ENCODE peak calls at places on chromosomes 2 and 18, in nine cellular contexts. A, F, K, W, V, S, Z, B and P are unnamed samples.

GRCh38 chr18:6118080-6118479 is 222.8 kb upstream of the TMEM200C start:
- DNase-seq in A (no peak), Z (no peak), K (no peak), B (no peak), V (no peak), S (peak), F (no peak), W (no peak), P (no peak)

GRCh38 chr2:127060264-127060945 is 46.5 kb downstream of the BIN1 start:
- DNase-seq in K (no peak), A (no peak), B (no peak), F (no peak), S (no peak), Z (no peak), W (no peak), V (no peak), P (no peak)

GRCh38 chr2:67828066-67828465 is 234.7 kb downstream of the C1D start:
- DNase-seq in K (no peak), V (no peak), W (no peak), A (no peak), B (no peak), S (no peak), Z (peak), F (no peak), P (no peak)

GRCh38 chr2:240579771-240580614 is 6.5 kb upstream of the CAPN10 start:
- DNase-seq in S (peak), F (peak), V (no peak), W (no peak), Z (peak), K (no peak), A (peak), B (peak), P (peak)

GRCh38 chr18:35335861-35336260 is 8.4 kb downstream of the ZNF24 start:
- DNase-seq in W (no peak), A (no peak), Z (no peak), K (no peak), S (no peak), B (no peak), F (no peak), V (no peak), P (no peak)

GRCh38 chr2:119680457-119681195 is 1.6 kb downstream of the TMEM177 start:
- DNase-seq in W (no peak), V (no peak), A (no peak), K (no peak), B (no peak), F (no peak), S (no peak), Z (no peak), P (no peak)

GRCh38 chr2:47767880-47768609 is 14.9 kb upstream of the MSH6 start:
- DNase-seq in K (peak), A (peak), F (peak), B (peak), S (peak), Z (peak), W (peak), V (peak), P (peak)

GRCh38 chr2:33765122-33765521 is 166.0 kb upstream of the FAM98A start:
- DNase-seq in F (no peak), Z (no peak), V (no peak), K (no peak), A (no peak), S (no peak), W (no peak), B (no peak), P (no peak)

GRCh38 chr2:127676906-127677305 is 1.6 kb upstream of the LIMS2 start:
- DNase-seq in Z (no peak), W (no peak), A (no peak), K (no peak), S (no peak), B (no peak), F (no peak), V (no peak), P (no peak)

GRCh38 chr2:38148501-38148900 is 72.5 kb upstream of the CYP1B1 start:
- DNase-seq in F (no peak), W (no peak), V (no peak), Z (peak), S (peak), A (peak), K (no peak), B (peak), P (no peak)

GRCh38 chr2:10136187-10136934 is 13.8 kb downstream of the RRM2 start:
- DNase-seq in F (no peak), K (no peak), B (no peak), A (peak), S (peak), V (no peak), Z (no peak), W (no peak), P (no peak)
- TF ChIP-seq POLR2A in F (no peak), K (no peak), B (no peak), A (no peak), S (no peak), V (no peak), Z (no peak), W (no peak), P (no peak)

GRCh38 chr2:241660593-241661213 is 23.2 kb downstream of the ATG4B start:
- DNase-seq in B (no peak), S (no peak), V (no peak), Z (no peak), W (no peak), A (no peak), K (no peak), F (no peak), P (no peak)
- TF ChIP-seq POLR2A in B (no peak), S (no peak), V (no peak), Z (no peak), W (no peak), A (no peak), K (no peak), F (no peak), P (no peak)

GRCh38 chr2:96195410-96196071 is 13.1 kb downstream of the STARD7 start:
- DNase-seq in B (no peak), A (no peak), K (no peak), S (peak), W (no peak), V (no peak), F (peak), Z (no peak), P (peak)
- TF ChIP-seq POLR2A in B (no peak), A (no peak), K (no peak), S (no peak), W (no peak), V (no peak), F (no peak), Z (no peak), P (no peak)

DNA sequence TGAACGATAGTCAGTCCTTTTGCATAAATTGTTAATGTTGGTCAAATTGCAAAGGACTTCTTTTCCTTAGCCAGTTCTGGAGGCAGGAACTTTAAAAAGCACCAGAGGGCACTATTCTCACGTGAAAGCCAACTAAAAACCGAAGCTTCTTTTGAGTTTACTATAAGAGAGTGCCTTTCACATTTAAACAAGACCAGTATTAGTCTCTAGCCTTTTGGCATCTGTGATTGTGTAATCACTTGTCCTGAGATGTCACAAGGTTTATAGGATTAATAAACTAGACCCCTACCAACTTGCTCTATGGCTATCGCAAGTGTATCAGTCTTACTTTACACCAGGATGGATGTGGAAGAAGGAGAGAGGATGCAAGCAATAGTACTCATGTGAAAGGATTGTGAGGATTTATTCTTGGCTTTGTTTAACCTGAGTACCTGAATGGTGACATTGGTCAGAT is 14.4 kb upstream of the STAT4 start:
- DNase-seq in A (peak), B (no peak), W (no peak), S (peak), V (peak), Z (peak), F (no peak), K (no peak), P (peak)
- TF ChIP-seq POLR2A in A (no peak), B (no peak), W (no peak), S (no peak), V (no peak), Z (no peak), F (no peak), K (no peak), P (no peak)

DNA sequence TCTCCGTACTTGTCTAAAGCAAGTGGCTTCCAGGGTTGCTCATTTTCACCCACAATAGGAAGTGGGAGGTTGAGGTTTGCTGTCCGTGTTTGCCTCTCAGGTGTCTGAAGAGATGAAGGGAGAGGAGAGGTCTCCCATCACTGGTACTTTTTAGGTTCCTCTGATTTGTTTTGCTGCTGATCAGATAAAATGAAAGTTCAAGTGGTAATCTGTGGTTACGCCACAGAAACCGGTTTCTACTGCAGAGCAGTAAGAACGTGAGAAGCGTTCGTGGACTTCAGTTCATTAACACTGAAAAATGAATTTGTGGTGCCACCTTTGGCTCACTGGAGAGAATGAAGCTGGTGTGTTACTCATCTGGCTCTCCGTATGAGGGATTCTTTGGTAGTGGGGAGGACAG is 118.2 kb downstream of the GBX2 start:
- DNase-seq in S (no peak), F (no peak), A (no peak), V (no peak), Z (no peak), B (no peak), W (no peak), K (no peak), P (no peak)
- TF ChIP-seq POLR2A in S (no peak), F (no peak), A (no peak), V (no peak), Z (no peak), B (no peak), W (no peak), K (no peak), P (no peak)

GRCh38 chr18:60981651-60982050 is 351.6 kb upstream of the CDH20 start:
- DNase-seq in S (no peak), B (no peak), V (peak), K (no peak), A (no peak), W (no peak), F (no peak), Z (no peak), P (no peak)

GRCh38 chr18:60982958-60983357 is 350.3 kb upstream of the CDH20 start:
- DNase-seq in W (no peak), S (no peak), F (no peak), V (no peak), A (no peak), Z (no peak), B (no peak), K (no peak), P (no peak)

GRCh38 chr18:60982296-60982695 is 350.9 kb upstream of the CDH20 start:
- DNase-seq in A (no peak), B (no peak), F (no peak), Z (no peak), K (no peak), V (peak), W (no peak), S (no peak), P (no peak)

GRCh38 chr18:60978338-60978737 is 354.9 kb upstream of the CDH20 start:
- DNase-seq in S (no peak), Z (no peak), F (no peak), B (no peak), W (no peak), V (peak), K (no peak), A (no peak), P (no peak)

DNA sequence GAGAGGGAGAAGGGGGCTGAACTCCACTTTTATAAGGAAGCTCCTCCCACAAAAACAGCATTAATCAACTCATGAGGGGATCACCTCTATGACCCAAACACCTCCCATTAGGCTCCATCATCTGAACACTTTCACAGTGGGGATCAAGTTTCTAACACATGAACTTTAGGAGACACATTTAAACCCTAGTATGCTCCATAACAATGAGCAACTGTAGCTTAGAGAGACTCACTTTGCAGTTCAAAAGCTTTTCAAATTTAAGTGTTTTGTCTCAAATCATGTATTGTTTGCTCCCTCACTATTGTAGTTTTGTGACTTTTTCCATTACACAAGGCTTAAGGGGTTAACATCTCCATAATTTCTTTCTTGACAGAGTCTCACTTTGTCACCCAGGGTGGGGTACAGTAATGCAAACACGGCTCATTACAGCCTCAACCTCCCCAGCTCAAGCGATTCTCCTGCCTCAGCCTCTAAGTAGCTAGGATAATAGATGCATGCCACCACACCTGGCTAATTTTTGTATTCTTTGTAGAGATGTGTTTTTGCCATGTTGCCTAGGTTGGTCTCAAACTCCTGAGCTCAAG is 352.7 kb upstream of the CDH20 start:
- DNase-seq in V (no peak), Z (no peak), B (no peak), S (no peak), F (no peak), A (no peak), W (no peak), K (no peak), P (no peak)
- TF ChIP-seq POLR2A in V (no peak), Z (no peak), B (no peak), S (no peak), F (no peak), A (no peak), W (no peak), K (no peak), P (no peak)

GRCh38 chr2:235669269-235669831 is 175.5 kb downstream of the AGAP1 start:
- DNase-seq in K (no peak), V (peak), A (peak), S (peak), W (peak), Z (peak), F (peak), B (peak), P (peak)

GRCh38 chr2:235668782-235669181 is 174.9 kb downstream of the AGAP1 start:
- DNase-seq in B (no peak), W (no peak), V (no peak), F (no peak), Z (no peak), K (no peak), A (no peak), S (no peak), P (no peak)

GRCh38 chr2:235670974-235671787 is 177.3 kb downstream of the AGAP1 start:
- DNase-seq in K (no peak), V (no peak), Z (no peak), S (no peak), B (no peak), W (no peak), A (no peak), F (no peak), P (no peak)

GRCh38 chr2:235672720-235673119 is 178.9 kb downstream of the AGAP1 start:
- DNase-seq in S (no peak), V (no peak), Z (no peak), K (no peak), F (no peak), W (no peak), A (no peak), B (no peak), P (no peak)

DNA sequence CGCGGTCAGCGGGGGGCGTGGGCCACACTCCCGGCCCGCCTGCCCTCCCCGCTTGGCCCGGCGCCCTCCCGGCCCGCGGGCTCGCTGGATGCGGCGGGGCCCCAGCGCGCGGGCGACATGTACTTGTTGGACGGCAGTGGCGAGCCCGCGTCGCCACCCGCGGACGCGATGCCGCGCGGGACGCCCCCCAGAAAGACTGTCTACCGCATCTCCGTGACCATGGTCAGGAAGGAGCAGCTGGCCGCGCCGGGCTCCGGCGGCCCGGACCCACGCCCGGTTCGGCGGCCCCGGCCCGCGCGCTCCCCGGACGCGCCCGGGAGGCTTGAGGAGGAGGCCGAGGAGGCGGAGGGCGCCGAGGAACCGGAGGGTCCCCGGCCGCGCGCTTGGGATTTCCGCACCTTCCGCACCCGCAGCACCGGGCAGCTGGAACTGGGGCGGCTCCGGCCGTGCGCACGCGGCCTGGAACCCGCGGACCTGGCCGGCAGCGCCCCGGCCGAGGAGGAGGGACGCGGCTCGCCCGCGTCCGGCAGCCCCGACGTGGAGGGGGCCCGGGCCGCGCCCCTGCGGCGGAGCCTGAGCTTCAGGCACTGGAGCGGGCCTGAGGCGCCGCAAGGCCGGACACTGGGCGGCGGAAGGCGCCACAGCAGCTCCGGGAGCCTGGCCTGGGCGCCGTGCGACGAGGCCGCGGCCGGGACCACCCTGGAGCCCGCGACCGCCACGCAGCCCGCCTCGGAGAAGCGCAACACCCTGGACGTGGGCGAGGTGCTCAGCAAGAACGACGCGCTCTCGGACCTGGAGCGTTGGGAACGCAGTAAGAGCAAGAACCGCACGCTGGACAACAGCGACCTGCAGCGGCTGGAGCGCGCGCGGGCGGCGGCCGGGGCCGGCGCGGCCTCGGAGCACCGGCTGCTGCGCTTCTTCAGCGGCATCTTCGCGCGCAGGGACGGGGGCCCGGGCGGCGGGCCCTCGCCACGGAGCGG is 176.4 kb downstream of the AGAP1 start:
- DNase-seq in V (peak), B (peak), A (peak), S (no peak), Z (peak), K (no peak), W (peak), F (peak), P (no peak)
- TF ChIP-seq POLR2A in V (no peak), B (no peak), A (no peak), S (no peak), Z (no peak), K (no peak), W (no peak), F (no peak), P (no peak)

DNA sequence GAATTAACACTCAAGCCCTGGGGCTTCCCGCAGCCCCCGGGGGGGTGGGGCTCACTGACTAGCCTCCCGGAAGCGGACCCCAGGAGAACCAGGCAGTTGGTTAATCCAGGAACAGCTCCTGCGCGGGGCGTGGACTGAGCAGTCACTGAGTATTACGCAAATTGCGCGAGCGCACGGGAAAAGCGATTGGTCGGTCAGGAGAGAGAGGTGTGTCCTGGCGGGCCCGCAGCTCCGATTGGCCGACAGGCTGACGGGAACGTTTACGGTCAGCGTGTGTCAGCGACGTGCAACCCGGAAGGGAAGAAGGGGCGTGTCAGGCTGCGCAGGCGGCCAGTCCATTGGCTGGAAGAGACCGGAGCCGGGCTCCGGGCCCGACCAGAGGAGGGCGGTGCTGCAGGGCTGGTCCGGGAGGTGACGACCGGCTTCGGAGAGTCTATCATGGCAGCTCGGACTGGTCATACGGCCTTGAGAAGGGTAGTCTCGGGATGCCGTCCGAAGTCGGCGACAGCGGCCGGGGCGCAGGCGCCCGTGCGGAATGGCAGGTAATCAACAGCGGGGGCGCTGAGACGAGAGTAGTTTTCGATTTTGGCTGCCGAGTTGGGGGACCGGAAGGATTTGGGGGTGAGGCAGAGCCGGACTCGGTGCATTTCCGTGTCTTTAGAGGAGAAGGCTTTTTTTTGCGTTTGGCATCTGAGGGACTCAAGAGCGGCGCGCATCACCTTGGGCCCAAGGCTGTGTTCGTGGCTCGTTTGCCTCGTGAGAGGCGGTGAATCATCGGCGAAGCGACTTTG is at the start of gene COQ10B:
- DNase-seq in V (peak), S (peak), W (peak), F (peak), K (peak), Z (peak), B (peak), A (peak), P (peak)
- TF ChIP-seq POLR2A in V (peak), S (peak), W (peak), F (peak), K (peak), Z (peak), B (peak), A (peak), P (peak)

GRCh38 chr2:173090973-173091660 is 15.5 kb downstream of the MAP3K20 start:
- DNase-seq in A (no peak), W (peak), V (no peak), Z (no peak), K (no peak), F (no peak), B (peak), S (no peak), P (no peak)
- TF ChIP-seq POLR2A in A (no peak), W (no peak), V (no peak), Z (no peak), K (no peak), F (no peak), B (no peak), S (no peak), P (no peak)